ENCODE peak calls at places on chromosomes 6 and 20, in seven cellular contexts. One of them, this sample, is unnamed.

GRCh38 chr20:3935956-3936340 is 46.8 kb downstream of the PANK2 start:
- DNase-seq in iPS-NIHi11: no peak
- DNase-seq in foreskin melanocyte: no peak
- DNase-seq in lower leg skin: no peak
- DNase-seq in HTR-8/SVneo: no peak
- DNase-seq in A172: no peak
- DNase-seq in HAP-1: no peak
- DNase-seq in this sample: no peak

GRCh38 chr6:38651121-38651784 is 11.5 kb upstream of the BTBD9 start:
- DNase-seq in iPS-NIHi11: no peak
- DNase-seq in foreskin melanocyte: no peak
- DNase-seq in lower leg skin: no peak
- DNase-seq in HTR-8/SVneo: no peak
- DNase-seq in A172: no peak
- DNase-seq in HAP-1: no peak
- DNase-seq in this sample: no peak

GRCh38 chr6:47419621-47420020 is 58.0 kb upstream of the CD2AP start:
- DNase-seq in iPS-NIHi11: no peak
- DNase-seq in foreskin melanocyte: no peak
- DNase-seq in lower leg skin: no peak
- DNase-seq in HTR-8/SVneo: no peak
- DNase-seq in A172: no peak
- DNase-seq in HAP-1: no peak
- DNase-seq in this sample: no peak

GRCh38 chr6:152636675-152637421 is at the start of gene SYNE1:
- DNase-seq in iPS-NIHi11: peak; percentile 63
- DNase-seq in foreskin melanocyte: no peak
- DNase-seq in lower leg skin: no peak
- DNase-seq in HTR-8/SVneo: peak; percentile 15
- DNase-seq in A172: peak; percentile 11
- DNase-seq in HAP-1: peak; percentile 9
- DNase-seq in this sample: peak; percentile 57

GRCh38 chr20:61745397-61746146 is 320.1 kb downstream of the TAF4 start:
- DNase-seq in iPS-NIHi11: no peak
- DNase-seq in foreskin melanocyte: no peak
- DNase-seq in lower leg skin: no peak
- DNase-seq in HTR-8/SVneo: no peak
- DNase-seq in A172: no peak
- DNase-seq in HAP-1: no peak
- DNase-seq in this sample: no peak

GRCh38 chr20:61436674-61437279 is 184.7 kb downstream of the CDH4 start:
- DNase-seq in iPS-NIHi11: peak; percentile 81
- DNase-seq in foreskin melanocyte: peak; percentile 64
- DNase-seq in lower leg skin: no peak
- DNase-seq in HTR-8/SVneo: no peak
- DNase-seq in A172: peak; percentile 97
- DNase-seq in HAP-1: peak; percentile 96
- DNase-seq in this sample: no peak

GRCh38 chr6:151276112-151276745 is 36.5 kb downstream of the AKAP12 start:
- DNase-seq in iPS-NIHi11: no peak
- DNase-seq in foreskin melanocyte: peak; percentile 13
- DNase-seq in lower leg skin: peak; percentile 20
- DNase-seq in HTR-8/SVneo: no peak
- DNase-seq in A172: no peak
- DNase-seq in HAP-1: no peak
- DNase-seq in this sample: no peak

GRCh38 chr6:30000156-30000791 is 57.9 kb downstream of the HLA-A start:
- DNase-seq in iPS-NIHi11: no peak
- DNase-seq in foreskin melanocyte: no peak
- DNase-seq in lower leg skin: no peak
- DNase-seq in HTR-8/SVneo: no peak
- DNase-seq in A172: no peak
- DNase-seq in HAP-1: no peak
- DNase-seq in this sample: no peak

GRCh38 chr20:43385914-43386313 is 71.8 kb upstream of the SRSF6 start:
- DNase-seq in iPS-NIHi11: no peak
- DNase-seq in foreskin melanocyte: no peak
- DNase-seq in lower leg skin: no peak
- DNase-seq in HTR-8/SVneo: no peak
- DNase-seq in A172: no peak
- DNase-seq in HAP-1: no peak
- DNase-seq in this sample: no peak

GRCh38 chr6:111322145-111322544 is 160.9 kb downstream of the REV3L start:
- DNase-seq in iPS-NIHi11: no peak
- DNase-seq in foreskin melanocyte: no peak
- DNase-seq in lower leg skin: no peak
- DNase-seq in HTR-8/SVneo: no peak
- DNase-seq in A172: no peak
- DNase-seq in HAP-1: no peak
- DNase-seq in this sample: no peak

GRCh38 chr20:16898433-16898832 is 150.3 kb downstream of the OTOR start:
- DNase-seq in iPS-NIHi11: no peak
- DNase-seq in foreskin melanocyte: peak; percentile 70
- DNase-seq in lower leg skin: no peak
- DNase-seq in HTR-8/SVneo: no peak
- DNase-seq in A172: no peak
- DNase-seq in HAP-1: no peak
- DNase-seq in this sample: no peak

GRCh38 chr20:51287628-51288413 is 254.7 kb downstream of the NFATC2 start:
- DNase-seq in iPS-NIHi11: no peak
- DNase-seq in foreskin melanocyte: no peak
- DNase-seq in lower leg skin: no peak
- DNase-seq in HTR-8/SVneo: no peak
- DNase-seq in A172: no peak
- DNase-seq in HAP-1: no peak
- DNase-seq in this sample: no peak

GRCh38 chr6:2790588-2790987 is 25.4 kb downstream of the WRNIP1 start:
- DNase-seq in iPS-NIHi11: peak; percentile 53
- DNase-seq in foreskin melanocyte: no peak
- DNase-seq in lower leg skin: no peak
- DNase-seq in HTR-8/SVneo: no peak
- DNase-seq in A172: peak; percentile 20
- DNase-seq in HAP-1: no peak
- DNase-seq in this sample: no peak

GRCh38 chr6:28802417-28803336 is 121.1 kb downstream of the TRIM27 start:
- DNase-seq in iPS-NIHi11: no peak
- DNase-seq in foreskin melanocyte: no peak
- DNase-seq in lower leg skin: no peak
- DNase-seq in HTR-8/SVneo: no peak
- DNase-seq in A172: peak; percentile 82
- DNase-seq in HAP-1: peak; percentile 87
- DNase-seq in this sample: no peak

This sample was measured in stomach.